ENCODE peak calls at places on chromosome 6, in six cellular contexts. G, Z, Y, F, H and A are unnamed samples.

GRCh38 chr6:17389274-17389847 is 4.0 kb upstream of the CAP2 start:
- DNase-seq in G (no peak), Z (no peak), Y (no peak), F (no peak), H (no peak), A (no peak)

GRCh38 chr6:17589402-17590116 is 10.5 kb upstream of the FAM8A1 start:
- DNase-seq in G (no peak), Z (no peak), Y (peak; percentile 24), F (no peak), H (peak; percentile 31), A (no peak)

GRCh38 chr6:75109025-75109424 is 96.8 kb downstream of the COL12A1 start:
- DNase-seq in G (no peak), Z (no peak), Y (no peak), F (no peak), H (no peak), A (no peak)

GRCh38 chr6:136846046-136846445 is 23.7 kb downstream of the PEX7 start:
- DNase-seq in G (peak; percentile 18), Z (peak; percentile 32), Y (peak; percentile 57), F (peak; percentile 43), H (peak; percentile 24), A (no peak)

GRCh38 chr6:116616757-116617093 is 446 bp downstream of the RSPH4A start:
- DNase-seq in G (peak; percentile 11), Z (no peak), Y (no peak), F (no peak), H (peak; percentile 18), A (no peak)

GRCh38 chr6:27096834-27097511 is 150.5 kb upstream of the PRSS16 start:
- DNase-seq in G (no peak), Z (no peak), Y (no peak), F (peak; percentile 39), H (peak; percentile 47), A (peak; percentile 90)

GRCh38 chr6:41966214-41966920 is 24.8 kb upstream of the CCND3 start:
- DNase-seq in G (no peak), Z (no peak), Y (no peak), F (peak; percentile 3), H (no peak), A (no peak)

GRCh38 chr6:30626484-30627366 is at the start of gene ATAT1:
- DNase-seq in G (peak; percentile 91), Z (peak; percentile 77), Y (peak; percentile 88), F (peak; percentile 93), H (peak; percentile 82), A (peak; percentile 88)

GRCh38 chr6:1698527-1698926 is 88.8 kb downstream of the FOXC1 start:
- DNase-seq in G (no peak), Z (no peak), Y (no peak), F (no peak), H (no peak), A (no peak)

GRCh38 chr6:153129873-153130514 is 1.1 kb downstream of the RGS17 start:
- DNase-seq in G (no peak), Z (peak; percentile 14), Y (no peak), F (no peak), H (no peak), A (no peak)

GRCh38 chr6:157823001-157823522 is at the start of gene SNX9:
- DNase-seq in G (peak; percentile 57), Z (peak; percentile 68), Y (peak; percentile 54), F (peak; percentile 84), H (peak; percentile 38), A (peak; percentile 94)

GRCh38 chr6:102389994-102390393 is 996.5 kb downstream of the GRIK2 start:
- DNase-seq in G (no peak), Z (no peak), Y (no peak), F (no peak), H (no peak), A (no peak)

GRCh38 chr6:14883921-14884320 is 361.9 kb upstream of the JARID2 start:
- DNase-seq in G (no peak), Z (no peak), Y (no peak), F (no peak), H (no peak), A (no peak)

GRCh38 chr6:104381907-104382306 is 477.8 kb downstream of the HACE1 start:
- DNase-seq in G (no peak), Z (no peak), Y (no peak), F (no peak), H (no peak), A (no peak)

GRCh38 chr6:45690846-45691245 is 313.1 kb upstream of the SUPT3H start:
- DNase-seq in G (no peak), Z (no peak), Y (no peak), F (no peak), H (no peak), A (no peak)

GRCh38 chr6:37244430-37245310 is 12.9 kb upstream of the TBC1D22B start:
- DNase-seq in G (no peak), Z (no peak), Y (peak; percentile 97), F (peak; percentile 83), H (no peak), A (peak; percentile 79)

GRCh38 chr6:108105584-108105983 is 31.0 kb upstream of the OSTM1 start:
- DNase-seq in G (no peak), Z (no peak), Y (no peak), F (no peak), H (no peak), A (no peak)

GRCh38 chr6:154993710-154994109 is 1.4 kb upstream of the TIAM2 start:
- DNase-seq in G (no peak), Z (no peak), Y (no peak), F (no peak), H (no peak), A (no peak)

GRCh38 chr6:124073021-124073420 is 269.4 kb downstream of the NKAIN2 start:
- DNase-seq in G (no peak), Z (peak; percentile 20), Y (no peak), F (no peak), H (no peak), A (no peak)

GRCh38 chr6:195861-196360 is 96.4 kb upstream of the DUSP22 start:
- DNase-seq in G (peak; percentile 54), Z (no peak), Y (no peak), F (no peak), H (no peak), A (no peak)

GRCh38 chr6:27297857-27298730 is 14.0 kb downstream of the POM121L2 start:
- DNase-seq in G (no peak), Z (no peak), Y (peak; percentile 42), F (no peak), H (no peak), A (no peak)

GRCh38 chr6:87900160-87900698 is 147.4 kb upstream of the SPACA1 start:
- DNase-seq in G (no peak), Z (no peak), Y (peak; percentile 18), F (no peak), H (no peak), A (no peak)

GRCh38 chr6:138498575-138499302 is 555 bp downstream of the NHSL1 start:
- DNase-seq in G (no peak), Z (no peak), Y (peak; percentile 68), F (no peak), H (no peak), A (no peak)

DNA sequence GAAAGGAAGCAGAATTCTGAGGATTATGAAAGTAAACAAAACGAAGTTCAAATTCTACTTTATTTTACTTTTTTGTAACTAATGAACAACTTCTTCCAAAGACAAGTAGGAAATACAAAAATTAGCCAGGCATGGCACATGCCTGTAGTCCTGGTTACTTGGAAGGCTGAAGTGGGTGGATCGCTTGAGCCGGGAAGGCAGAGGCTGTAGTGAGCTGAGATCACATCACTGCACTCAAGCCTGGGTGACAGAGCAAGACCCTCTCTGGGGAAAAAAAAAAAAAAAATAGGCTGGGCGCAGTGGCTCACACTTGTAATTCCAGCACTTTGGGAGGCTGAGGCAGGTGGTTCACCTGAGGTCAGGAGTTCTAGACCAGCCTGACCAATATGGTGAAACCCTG is 82.3 kb downstream of the ATG5 start:
- DNase-seq in G (no peak), Z (no peak), Y (no peak), F (no peak), H (no peak), A (no peak)
- H3K4me1 ChIP-seq in G (no peaks in the 10 kb centered on the region), Z (no peaks in the 10 kb centered on the region), Y (no peaks in the 10 kb centered on the region), F (no peaks in the 10 kb centered on the region), H (no peaks in the 10 kb centered on the region), A (no peaks in the 10 kb centered on the region)

DNA sequence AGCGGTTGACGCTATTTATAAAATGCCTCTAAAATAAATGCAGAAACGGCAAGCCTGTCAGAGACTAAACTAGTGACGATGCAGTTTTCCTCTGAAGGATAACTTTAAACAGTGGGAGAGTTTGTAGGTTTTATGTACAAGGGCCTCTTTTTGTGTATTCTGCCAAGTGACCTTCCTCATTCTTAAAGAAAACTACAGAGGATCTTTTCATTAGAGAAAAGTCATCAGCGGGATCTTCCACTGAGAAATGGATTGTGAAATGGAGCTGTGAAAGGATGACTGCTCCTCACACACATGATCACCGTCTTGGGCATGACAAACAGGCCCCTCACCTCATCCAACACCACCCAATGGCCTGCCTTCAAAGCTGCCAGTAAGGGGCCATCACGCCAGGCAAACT is 89.0 kb upstream of the LYRM2 start:
- DNase-seq in G (no peak), Z (no peak), Y (no peak), F (no peak), H (no peak), A (no peak)
- H3K9me3 ChIP-seq in G (no peaks in the 10 kb centered on the region), Z (no peaks in the 10 kb centered on the region), Y (no peaks in the 10 kb centered on the region), F (no peaks in the 10 kb centered on the region), H (no peaks in the 10 kb centered on the region), A (no peaks in the 10 kb centered on the region)

GRCh38 chr6:11203306-11204009 is 29.0 kb downstream of the NEDD9 start:
- DNase-seq in G (no peak), Z (no peak), Y (no peak), F (no peak), H (no peak), A (no peak)

GRCh38 chr6:11204987-11205386 is 27.5 kb downstream of the NEDD9 start:
- DNase-seq in G (no peak), Z (no peak), Y (no peak), F (no peak), H (no peak), A (no peak)

GRCh38 chr6:11201015-11201414 is 31.5 kb downstream of the NEDD9 start:
- DNase-seq in G (no peak), Z (no peak), Y (no peak), F (no peak), H (no peak), A (no peak)

GRCh38 chr6:11201772-11202512 is 30.5 kb downstream of the NEDD9 start:
- DNase-seq in G (no peak), Z (no peak), Y (no peak), F (no peak), H (no peak), A (no peak)

DNA sequence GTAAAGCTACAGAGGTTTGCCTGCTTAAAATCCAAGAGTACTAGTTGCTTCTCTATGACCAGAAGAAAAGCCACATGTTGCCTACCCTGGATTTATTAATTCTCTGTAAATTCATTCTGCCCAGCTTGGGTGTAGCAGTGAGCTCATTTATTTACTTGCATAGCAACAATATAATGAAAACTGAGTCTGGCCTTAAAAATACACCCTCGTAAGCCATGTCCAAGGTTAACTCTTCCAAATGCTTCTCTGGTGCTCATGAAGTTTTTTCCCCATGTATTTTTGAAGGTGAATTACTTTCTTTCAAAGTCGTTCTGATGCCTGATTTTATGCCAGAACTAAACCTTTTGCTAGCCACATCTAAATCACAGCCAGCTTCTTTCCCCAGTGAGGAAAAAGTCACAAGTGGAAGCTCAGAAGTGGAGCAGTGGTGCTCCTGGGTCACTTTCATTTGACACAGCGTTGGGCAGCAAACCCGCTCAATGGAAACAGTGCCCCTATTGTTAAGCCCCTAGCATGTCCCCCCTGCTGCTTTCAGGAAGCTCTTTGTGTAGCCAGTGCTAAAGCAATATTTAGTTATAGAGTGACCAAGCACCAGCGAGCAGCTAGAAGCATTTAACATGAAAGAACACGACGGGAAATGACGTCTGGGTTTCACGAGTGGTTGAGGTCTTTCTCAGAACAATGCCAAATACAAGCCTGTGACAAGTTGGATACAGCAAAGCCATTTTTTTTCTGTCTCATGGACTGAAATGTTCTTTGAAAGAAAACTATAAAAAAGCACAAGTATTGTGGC is 29.8 kb downstream of the NEDD9 start:
- DNase-seq in G (peak; percentile 22), Z (peak; percentile 37), Y (peak; percentile 100), F (no peak), H (no peak), A (no peak)
- H3K4me1 ChIP-seq in G (peaks cover 16% of the 10 kb centered on the region), Z (peaks cover 36% of the 10 kb centered on the region), Y (peaks cover 97% of the 10 kb centered on the region), F (peaks cover 21% of the 10 kb centered on the region), H (peaks cover 96% of the 10 kb centered on the region), A (peaks cover 37% of the 10 kb centered on the region)

GRCh38 chr6:170139531-170139930 is 151.3 kb downstream of the DLL1 start:
- DNase-seq in G (no peak), Z (no peak), Y (no peak), F (no peak), H (no peak), A (peak; percentile 22)
- H3K9me3 ChIP-seq in G (no peaks in the 10 kb centered on the region), Z (peaks cover 22% of the 10 kb centered on the region), Y (no peaks in the 10 kb centered on the region), F (no peaks in the 10 kb centered on the region), H (no peaks in the 10 kb centered on the region), A (peaks cover 19% of the 10 kb centered on the region)